ENCODE peak calls at places on chromosomes 5 and 9, in six cellular contexts. T is sigmoid colon, O is SK-N-SH, P is upper lobe of right lung, G is left ventricle myocardium inferior, E is endodermal cell. D is an unnamed sample.
A peak's percentile ranks its signal among the peaks of the same experiment; 100 is the strongest.

GRCh38 chr5:38745836-38746732 is 99.7 kb upstream of the OSMR start:
- DNase-seq in T (no peak), O (no peak), P (no peak), G (no peak), E (no peak), D (no peak)

GRCh38 chr5:148645527-148645926 is 8.8 kb downstream of the HTR4 start:
- DNase-seq in T (no peak), O (no peak), P (no peak), G (no peak), E (no peak), D (no peak)

GRCh38 chr5:37005946-37006540 is 129.5 kb downstream of the NIPBL start:
- DNase-seq in T (no peak), O (peak; percentile 28), P (no peak), G (no peak), E (no peak), D (no peak)

GRCh38 chr5:18236386-18236785 is 602.1 kb downstream of the TAF11L14 start:
- DNase-seq in T (no peak), O (no peak), P (no peak), G (no peak), E (no peak), D (no peak)

GRCh38 chr9:88651682-88652633 is 117.0 kb downstream of the NXNL2 start:
- DNase-seq in T (peak; percentile 96), O (no peak), P (no peak), G (peak; percentile 84), E (no peak), D (peak; percentile 77)

GRCh38 chr5:608286-609087 is 3.7 kb upstream of the CEP72 start:
- DNase-seq in T (peak; percentile 35), O (no peak), P (no peak), G (no peak), E (no peak), D (no peak)

GRCh38 chr5:64229163-64229774 is 63.6 kb downstream of the RNF180 start:
- DNase-seq in T (no peak), O (peak; percentile 57), P (no peak), G (no peak), E (no peak), D (no peak)

GRCh38 chr5:4191024-4191423 is 595.4 kb downstream of the IRX1 start:
- DNase-seq in T (no peak), O (no peak), P (no peak), G (no peak), E (no peak), D (no peak)

GRCh38 chr9:94826044-94826443 is 99.5 kb downstream of the AOPEP start:
- DNase-seq in T (no peak), O (no peak), P (no peak), G (no peak), E (peak; percentile 43), D (no peak)
- H3K27ac ChIP-seq in T (peak overlapping the region; percentile 47), O (no peak overlapping the region), P (no peak overlapping the region), G (no peak overlapping the region), E (no peak overlapping the region), D (no peak overlapping the region)

DNA sequence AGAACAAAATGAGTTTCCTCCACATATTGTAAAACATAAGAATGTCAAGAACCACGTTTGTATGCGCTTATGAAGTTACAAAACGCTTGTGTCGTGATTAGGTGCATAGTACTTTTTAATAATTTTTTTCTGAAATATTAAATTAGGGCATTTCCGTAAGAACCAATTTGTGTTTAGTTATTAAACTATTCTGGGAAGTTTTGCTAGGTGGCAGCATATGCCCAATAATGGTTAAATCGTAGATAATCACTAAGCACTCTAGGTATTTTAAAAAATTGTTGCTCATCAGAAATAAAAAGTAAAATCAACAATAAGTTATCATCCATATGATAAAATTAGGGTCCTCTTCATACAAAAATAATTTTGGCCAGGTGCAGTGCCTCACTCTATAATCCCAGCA is 5.4 kb downstream of the SRFBP1 start:
- DNase-seq in T (no peak), O (no peak), P (no peak), G (no peak), E (no peak), D (no peak)
- TF ChIP-seq CTCF in T (no peak), O (peak; percentile 69), P (peak; percentile 31), G (peak; percentile 35), E (peak; percentile 63), D (no peak)

DNA sequence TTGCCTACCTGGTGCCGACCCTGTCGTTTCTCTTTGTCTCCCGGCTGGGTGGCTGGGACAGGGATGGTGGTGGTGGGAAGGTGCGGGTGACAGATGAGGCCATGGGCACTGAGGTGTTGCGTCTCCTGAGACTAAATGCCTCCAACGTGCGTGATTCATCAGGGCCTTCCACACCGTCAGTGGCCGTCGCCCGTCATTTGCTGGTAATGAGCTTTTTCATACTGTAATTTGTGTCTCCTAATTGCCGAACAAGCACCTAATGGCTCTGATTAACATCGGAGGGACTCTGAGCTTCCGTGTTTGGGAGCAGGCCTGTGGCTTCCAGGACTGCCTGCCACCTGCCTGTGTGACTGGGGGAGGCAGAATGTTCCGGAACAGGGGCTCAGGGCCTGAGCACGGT is 35.2 kb downstream of the RXRA start:
- DNase-seq in T (no peak), O (no peak), P (no peak), G (no peak), E (no peak), D (no peak)
- H3K4me1 ChIP-seq in T (peaks cover 73% of the 10 kb centered on the region), O (peaks cover 88% of the 10 kb centered on the region), P (peaks cover 69% of the 10 kb centered on the region), G (peaks cover 99% of the 10 kb centered on the region), E (no peaks in the 10 kb centered on the region), D (peaks cover 72% of the 10 kb centered on the region)

GRCh38 chr9:76162109-76162730 is 232.0 kb downstream of the RFK start:
- DNase-seq in T (no peak), O (no peak), P (no peak), G (no peak), E (no peak), D (no peak)

GRCh38 chr9:76159288-76159926 is 234.8 kb downstream of the RFK start:
- DNase-seq in T (no peak), O (no peak), P (no peak), G (no peak), E (no peak), D (no peak)

GRCh38 chr9:76161546-76161945 is 232.7 kb downstream of the RFK start:
- DNase-seq in T (peak; percentile 83), O (no peak), P (no peak), G (no peak), E (peak; percentile 45), D (no peak)

GRCh38 chr9:76161103-76161502 is 233.1 kb downstream of the RFK start:
- DNase-seq in T (no peak), O (no peak), P (no peak), G (no peak), E (no peak), D (no peak)

GRCh38 chr9:76162751-76163500 is 231.3 kb downstream of the RFK start:
- DNase-seq in T (no peak), O (no peak), P (no peak), G (no peak), E (no peak), D (no peak)
- H3K27ac ChIP-seq in T (peak overlapping the region; percentile 1), O (no peak overlapping the region), P (no peak overlapping the region), G (no peak overlapping the region), E (no peak overlapping the region), D (no peak overlapping the region)

DNA sequence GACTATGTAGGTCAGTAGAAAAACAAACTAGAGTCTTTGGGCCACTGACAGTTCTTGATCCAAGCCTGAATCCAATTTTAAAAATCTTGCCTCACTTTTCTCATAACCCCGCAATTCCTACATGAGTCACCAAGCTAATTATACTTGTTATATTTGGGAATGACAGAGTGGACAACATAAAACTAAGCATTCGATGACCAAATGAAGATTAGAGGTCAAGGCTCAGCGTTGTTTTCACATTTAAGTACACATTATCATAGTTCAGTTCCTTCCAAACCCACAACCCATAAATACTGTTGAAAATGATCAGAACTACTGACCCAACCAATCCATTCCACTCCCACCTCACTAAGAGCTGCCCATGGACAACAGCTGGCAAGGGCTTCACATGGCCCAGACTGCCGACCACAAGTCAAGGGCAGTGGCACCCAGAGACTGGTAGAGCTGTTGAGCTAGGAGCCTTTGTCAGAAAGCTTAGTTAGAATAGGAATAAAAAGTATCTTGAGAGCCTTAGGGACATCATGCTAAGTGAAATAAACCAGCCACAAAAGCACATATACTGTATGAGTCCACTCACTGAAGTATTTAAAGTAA is 64.2 kb downstream of the MYO10 start:
- DNase-seq in T (no peak), O (no peak), P (no peak), G (no peak), E (no peak), D (no peak)
- TF ChIP-seq CTCF in T (no peak), O (no peak), P (no peak), G (no peak), E (no peak), D (no peak)

GRCh38 chr9:114166103-114166470 is 10.8 kb downstream of the COL27A1 start:
- DNase-seq in T (no peak), O (no peak), P (no peak), G (no peak), E (no peak), D (no peak)

GRCh38 chr9:114165407-114166102 is 10.2 kb downstream of the COL27A1 start:
- DNase-seq in T (no peak), O (no peak), P (no peak), G (no peak), E (no peak), D (no peak)

GRCh38 chr9:114163517-114163924 is 8.2 kb downstream of the COL27A1 start:
- DNase-seq in T (no peak), O (peak; percentile 70), P (peak; percentile 75), G (peak; percentile 52), E (peak; percentile 76), D (peak; percentile 38)

GRCh38 chr9:114166606-114167572 is 11.6 kb downstream of the COL27A1 start:
- DNase-seq in T (no peak), O (no peak), P (peak; percentile 16), G (no peak), E (no peak), D (no peak)

DNA sequence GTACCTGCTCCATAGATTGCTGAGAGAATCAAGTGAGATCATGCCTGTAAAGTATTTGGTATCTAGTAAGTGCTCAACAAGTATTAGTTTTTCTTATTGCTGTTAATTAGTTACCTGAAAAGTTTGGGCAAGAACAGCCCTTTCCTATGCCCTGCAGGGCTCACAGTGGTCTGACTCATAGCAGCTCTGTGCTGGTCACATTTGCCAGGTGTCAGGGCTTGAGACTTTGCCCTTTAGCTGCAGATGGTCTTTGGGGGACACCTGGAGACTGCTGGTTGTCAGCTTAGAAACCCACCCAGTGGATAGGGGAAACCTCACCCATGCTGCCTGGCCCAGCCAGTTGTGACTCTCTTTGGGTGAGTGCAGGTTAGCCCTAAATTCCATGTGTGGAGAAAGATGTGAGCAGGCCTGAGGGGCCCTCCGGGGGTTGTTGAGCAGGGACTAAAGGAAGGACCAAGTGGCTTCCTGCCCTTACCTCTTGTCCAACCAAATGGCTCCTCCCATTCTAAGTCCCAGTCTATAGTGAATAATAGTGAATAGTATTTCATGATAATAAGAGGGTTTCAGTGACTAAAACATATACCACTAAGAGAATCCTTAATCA is 9.0 kb downstream of the COL27A1 start:
- DNase-seq in T (no peak), O (no peak), P (no peak), G (no peak), E (no peak), D (no peak)
- H3K4me1 ChIP-seq in T (peaks cover 13% of the 10 kb centered on the region), O (peaks cover 3% of the 10 kb centered on the region), P (peaks cover 13% of the 10 kb centered on the region), G (peaks cover 40% of the 10 kb centered on the region), E (peaks cover 18% of the 10 kb centered on the region), D (peaks cover 4% of the 10 kb centered on the region)

D was measured in thyroid gland.